ENCODE peak calls at places on chromosomes 7 and 10, in five cellular contexts. H is dorsolateral prefrontal cortex, V is lung, U is prostate gland, E is transverse colon. P is an unnamed sample.

GRCh38 chr7:126728967-126729366 is 523.8 kb downstream of the GRM8 start:
- DNase-seq in E (no peak), H (no peak), V (no peak), U (no peak), P (no peak)

GRCh38 chr7:67100956-67101361 is 104.3 kb downstream of the TYW1 start:
- DNase-seq in U (no peak), H (no peak), E (peak), V (no peak), P (no peak)

GRCh38 chr7:130491841-130492518 is at the start of gene MEST:
- DNase-seq in E (no peak), H (no peak), V (no peak), U (peak), P (peak)

GRCh38 chr7:118324790-118325449 is 100.4 kb downstream of the ANKRD7 start:
- DNase-seq in H (no peak), E (no peak), U (no peak), V (no peak), P (no peak)

GRCh38 chr10:52682766-52683165 is 89.8 kb downstream of the MBL2 start:
- DNase-seq in E (no peak), V (no peak), U (peak), H (no peak), P (no peak)

GRCh38 chr7:80884511-80885195 is 34.2 kb downstream of the SEMA3C start:
- DNase-seq in U (no peak), E (no peak), H (no peak), V (no peak), P (no peak)

GRCh38 chr10:80146918-80147317 is 14.4 kb downstream of the PLAC9 start:
- DNase-seq in H (no peak), U (no peak), E (no peak), V (no peak), P (no peak)

GRCh38 chr7:155792315-155792960 is 19.8 kb downstream of the SHH start:
- DNase-seq in H (no peak), U (no peak), E (no peak), V (no peak), P (no peak)

GRCh38 chr10:53331460-53331859 is 558.9 kb upstream of the MBL2 start:
- DNase-seq in H (no peak), V (no peak), U (no peak), E (no peak), P (no peak)

GRCh38 chr7:155230169-155230593 is 67.5 kb upstream of the INSIG1 start:
- DNase-seq in H (peak), U (peak), V (no peak), E (no peak), P (no peak)

GRCh38 chr10:108104697-108105096 is 940.2 kb upstream of the SORCS1 start:
- DNase-seq in H (no peak), E (no peak), V (no peak), U (no peak), P (no peak)

GRCh38 chr7:120996333-120996982 is 7.9 kb downstream of the CPED1 start:
- DNase-seq in U (peak), E (peak), V (peak), H (no peak), P (peak)

GRCh38 chr10:119270893-119271361 is 63.6 kb downstream of the GRK5 start:
- DNase-seq in H (no peak), E (peak), U (no peak), V (peak), P (peak)

GRCh38 chr7:149126662-149127321 is 668 bp upstream of the ZNF425 start:
- DNase-seq in U (peak), V (peak), E (peak), H (peak), P (peak)

GRCh38 chr7:114070246-114070645 is 151.4 kb upstream of the PPP1R3A start:
- DNase-seq in H (no peak), E (no peak), U (no peak), V (no peak), P (no peak)

GRCh38 chr7:11650030-11650429 is 182.0 kb downstream of the THSD7A start:
- DNase-seq in E (no peak), V (no peak), H (no peak), U (no peak), P (no peak)

GRCh38 chr10:4693967-4694366 is 132.0 kb upstream of the AKR1E2 start:
- DNase-seq in H (no peak), V (no peak), E (no peak), U (no peak), P (no peak)

GRCh38 chr10:121845044-121845784 is 82.6 kb downstream of the ATE1 start:
- DNase-seq in V (no peak), H (no peak), U (no peak), E (no peak), P (no peak)

GRCh38 chr7:31122649-31123058 is 70.5 kb downstream of the ADCYAP1R1 start:
- DNase-seq in U (peak), V (peak), H (no peak), E (peak), P (peak)

GRCh38 chr7:30511494-30511893 is 6.9 kb upstream of the GGCT start:
- DNase-seq in U (no peak), E (no peak), V (no peak), H (no peak), P (no peak)

GRCh38 chr10:87700031-87700796 is 40.5 kb downstream of the PAPSS2 start:
- DNase-seq in H (no peak), U (no peak), V (no peak), E (no peak), P (no peak)

GRCh38 chr7:31261373-31261772 is 79.2 kb downstream of the NEUROD6 start:
- DNase-seq in U (no peak), V (no peak), E (no peak), H (no peak), P (no peak)

GRCh38 chr7:79293655-79294142 is 159.8 kb downstream of the MAGI2 start:
- DNase-seq in V (peak), U (no peak), H (no peak), E (peak), P (no peak)

GRCh38 chr7:17680026-17680425 is 260.3 kb downstream of the SNX13 start:
- DNase-seq in E (peak), H (no peak), U (no peak), V (peak), P (no peak)

GRCh38 chr10:79050896-79051555 is 17.7 kb upstream of the ZMIZ1 start:
- DNase-seq in E (no peak), U (no peak), H (no peak), V (no peak), P (no peak)

DNA sequence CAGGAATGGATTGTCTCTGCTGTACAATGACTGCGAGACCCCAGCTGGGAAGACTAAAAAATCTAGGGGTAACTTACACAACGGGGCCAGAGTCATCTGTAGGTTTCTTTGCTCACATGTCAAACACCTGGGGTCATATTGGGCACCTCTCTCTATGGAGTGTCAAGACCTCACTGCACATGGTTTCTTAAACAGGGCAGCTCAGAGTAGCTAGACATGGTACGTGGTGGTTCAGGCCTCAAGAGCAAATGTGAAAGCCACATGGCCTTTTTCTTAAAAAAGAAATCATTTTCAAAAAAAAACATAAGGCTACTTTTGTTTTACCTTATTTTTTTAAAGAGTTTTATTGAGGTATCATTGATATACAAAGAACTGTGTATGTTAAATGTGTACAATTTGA is 162.2 kb upstream of the ITGB1 start:
- DNase-seq in E (no peak), V (no peak), U (no peak), H (no peak), P (no peak)
- H3K27ac ChIP-seq in E (no peak), V (no peak), U (no peak), H (no peak), P (no peak)

GRCh38 chr10:589961-590680 is 99.3 kb downstream of the DIP2C start:
- DNase-seq in U (no peak), V (no peak), H (no peak), E (no peak), P (no peak)
- TF ChIP-seq CTCF in U (no peak), V (no peak), H (no peak), E (no peak), P (no peak)

GRCh38 chr10:14253079-14253478 is 77.6 kb downstream of the FRMD4A start:
- DNase-seq in H (no peak), U (no peak), E (no peak), V (no peak), P (no peak)

GRCh38 chr10:14250496-14250895 is 80.2 kb downstream of the FRMD4A start:
- DNase-seq in V (no peak), H (no peak), U (no peak), E (no peak), P (no peak)

GRCh38 chr10:14247650-14248258 is 83.0 kb downstream of the FRMD4A start:
- DNase-seq in U (no peak), E (no peak), H (no peak), V (no peak), P (peak)

GRCh38 chr10:14254368-14254767 is 76.4 kb downstream of the FRMD4A start:
- DNase-seq in H (no peak), E (no peak), V (no peak), U (peak), P (no peak)

GRCh38 chr10:14253711-14254110 is 77.0 kb downstream of the FRMD4A start:
- DNase-seq in E (no peak), V (no peak), U (no peak), H (no peak), P (no peak)
- H3K27ac ChIP-seq in E (no peak), V (no peak), U (no peak), H (no peak), P (no peak)

GRCh38 chr10:126256864-126257263 is 131.4 kb downstream of the ADAM12 start:
- DNase-seq in U (no peak), H (no peak), V (no peak), E (no peak), P (no peak)
- TF ChIP-seq CTCF in U (no peak), H (no peak), V (no peak), E (peak), P (no peak)

GRCh38 chr7:22351329-22351692 is 5.6 kb downstream of the RAPGEF5 start:
- DNase-seq in E (no peak), V (no peak), H (no peak), U (no peak), P (no peak)

GRCh38 chr7:22351878-22352277 is 5.1 kb downstream of the RAPGEF5 start:
- DNase-seq in U (no peak), V (no peak), H (no peak), E (no peak), P (no peak)

GRCh38 chr7:22352812-22353340 is 4.1 kb downstream of the RAPGEF5 start:
- DNase-seq in U (no peak), V (no peak), H (no peak), E (no peak), P (no peak)

GRCh38 chr7:22348379-22348778 is 8.6 kb downstream of the RAPGEF5 start:
- DNase-seq in H (no peak), U (no peak), E (no peak), V (no peak), P (no peak)

DNA sequence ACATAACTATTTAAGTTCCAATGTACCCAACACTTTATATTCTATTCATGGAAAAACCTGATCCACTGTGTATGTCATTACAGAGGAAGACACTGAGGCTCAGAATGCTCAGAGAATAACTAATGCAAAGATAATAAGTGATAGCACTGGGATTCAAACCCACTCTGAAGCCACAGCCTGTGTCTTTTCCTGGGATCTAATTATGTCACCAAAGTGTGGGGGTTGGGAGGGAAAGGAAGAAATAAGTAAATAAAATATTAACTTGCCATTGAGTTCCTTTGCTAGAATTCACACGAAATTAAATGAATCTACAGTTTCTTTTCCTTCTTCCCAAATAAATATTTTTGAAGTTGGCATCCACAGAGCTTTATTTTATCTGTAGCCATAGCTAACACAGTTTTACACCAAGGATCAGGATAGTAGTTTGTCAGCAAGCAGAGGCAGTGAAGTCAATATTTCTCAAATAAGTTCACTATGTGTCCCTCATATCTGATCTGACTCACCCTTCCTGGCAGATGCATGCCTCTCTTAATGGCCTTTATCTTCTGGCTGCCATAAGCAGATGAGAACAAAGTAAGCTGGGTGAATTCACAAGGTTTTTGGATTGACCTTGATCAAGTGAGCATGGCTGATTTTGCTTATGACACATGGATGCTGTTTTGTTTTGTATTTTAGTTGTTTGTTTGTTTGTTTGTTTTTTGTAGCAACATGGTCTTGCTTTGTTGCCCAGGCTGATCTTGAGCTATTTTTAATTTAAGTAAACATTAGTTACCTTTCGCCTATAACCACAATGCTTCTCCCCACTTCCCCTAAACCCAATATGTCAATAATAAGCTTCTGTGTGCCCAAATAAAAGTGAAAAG is 6.3 kb downstream of the RAPGEF5 start:
- DNase-seq in E (no peak), U (peak), V (no peak), H (no peak), P (no peak)
- H3K27ac ChIP-seq in E (peak), U (no peak), V (no peak), H (peak), P (no peak)

GRCh38 chr10:34956756-34957155 is 133.4 kb downstream of the CUL2 start:
- DNase-seq in H (no peak), U (no peak), V (no peak), E (no peak), P (no peak)
- TF ChIP-seq CTCF in H (no peak), U (no peak), V (no peak), E (no peak), P (no peak)

GRCh38 chr7:22720791-22721786 is 5.9 kb upstream of the IL6 start:
- DNase-seq in U (no peak), V (no peak), H (no peak), E (no peak), P (no peak)

GRCh38 chr7:22718200-22718711 is 8.7 kb upstream of the IL6 start:
- DNase-seq in H (no peak), E (no peak), U (no peak), V (no peak), P (no peak)

GRCh38 chr7:22718911-22719420 is 8.0 kb upstream of the IL6 start:
- DNase-seq in E (no peak), H (no peak), U (no peak), V (no peak), P (no peak)

GRCh38 chr7:22715969-22716368 is 11.0 kb upstream of the IL6 start:
- DNase-seq in E (no peak), U (no peak), H (no peak), V (no peak), P (no peak)

GRCh38 chr7:22717760-22718159 is 9.2 kb upstream of the IL6 start:
- DNase-seq in U (no peak), H (no peak), V (no peak), E (no peak), P (no peak)
- H3K27ac ChIP-seq in U (no peak), H (no peak), V (no peak), E (no peak), P (peak)

P was measured in heart right ventricle.